ENCODE peak calls at places on chromosomes 12 and 14, in five cellular contexts. D is gastrocnemius medialis, L is upper lobe of left lung, U is heart left ventricle, C is GM12878. S is an unnamed sample.

GRCh38 chr12:128069359-128069997 is 197.5 kb upstream of the TMEM132C start:
- ATAC-seq in C (peak), D (no peak), L (peak), U (no peak), S (no peak)

GRCh38 chr12:96132819-96133218 is 61.4 kb upstream of the ELK3 start:
- ATAC-seq in L (no peak), D (no peak), U (peak), C (peak), S (no peak)

GRCh38 chr12:29208935-29209701 is 60.0 kb downstream of the FAR2 start:
- ATAC-seq in L (no peak), U (no peak), C (no peak), D (no peak), S (no peak)

GRCh38 chr14:22466520-22466919 is 122.5 kb downstream of the DAD1 start:
- ATAC-seq in L (no peak), D (no peak), C (peak), U (no peak), S (no peak)

GRCh38 chr12:2460051-2460450 is 334.7 kb upstream of the FKBP4 start:
- ATAC-seq in L (no peak), C (no peak), D (no peak), U (no peak), S (no peak)

GRCh38 chr14:105152794-105153241 is 15.8 kb downstream of the JAG2 start:
- ATAC-seq in U (peak), L (no peak), D (peak), C (no peak), S (peak)

GRCh38 chr12:110004598-110004997 is 5.4 kb downstream of the ANKRD13A start:
- ATAC-seq in U (no peak), D (no peak), L (no peak), C (peak), S (no peak)

GRCh38 chr12:104458645-104459555 is 2.2 kb downstream of the CHST11 start:
- ATAC-seq in L (no peak), D (peak), C (peak), U (no peak), S (no peak)

GRCh38 chr14:68143341-68143807 is 323.8 kb downstream of the RAD51B start:
- ATAC-seq in U (peak), L (peak), C (no peak), D (peak), S (peak)

GRCh38 chr14:102592969-102593840 is 756 bp downstream of the RCOR1 start:
- ATAC-seq in L (peak), U (no peak), D (peak), C (peak), S (peak)

GRCh38 chr12:64099430-64099829 is 122.7 kb downstream of the KICS2 start:
- ATAC-seq in D (peak), L (peak), C (no peak), U (peak), S (peak)

GRCh38 chr14:105502446-105503295 is 11.6 kb downstream of the TEDC1 start:
- ATAC-seq in D (no peak), L (no peak), U (no peak), C (no peak), S (no peak)

GRCh38 chr12:115481141-115481540 is 796.4 kb downstream of the MED13L start:
- ATAC-seq in D (no peak), C (peak), L (no peak), U (no peak), S (no peak)

GRCh38 chr14:76331328-76332011 is 44.5 kb upstream of the ESRRB start:
- ATAC-seq in L (no peak), D (no peak), U (no peak), C (no peak), S (no peak)

GRCh38 chr12:19222566-19222965 is 93.0 kb downstream of the PLEKHA5 start:
- ATAC-seq in L (no peak), C (no peak), D (no peak), U (peak), S (no peak)

GRCh38 chr14:56532546-56532945 is 47.1 kb upstream of the TMEM260 start:
- ATAC-seq in L (no peak), D (no peak), C (no peak), U (no peak), S (no peak)

GRCh38 chr12:75447695-75448393 is 32.7 kb upstream of the GLIPR1 start:
- ATAC-seq in D (no peak), U (no peak), L (no peak), C (no peak), S (no peak)

GRCh38 chr14:21087294-21088091 is 11.0 kb downstream of the ZNF219 start:
- ATAC-seq in L (peak), C (peak), D (no peak), U (peak), S (peak)

DNA sequence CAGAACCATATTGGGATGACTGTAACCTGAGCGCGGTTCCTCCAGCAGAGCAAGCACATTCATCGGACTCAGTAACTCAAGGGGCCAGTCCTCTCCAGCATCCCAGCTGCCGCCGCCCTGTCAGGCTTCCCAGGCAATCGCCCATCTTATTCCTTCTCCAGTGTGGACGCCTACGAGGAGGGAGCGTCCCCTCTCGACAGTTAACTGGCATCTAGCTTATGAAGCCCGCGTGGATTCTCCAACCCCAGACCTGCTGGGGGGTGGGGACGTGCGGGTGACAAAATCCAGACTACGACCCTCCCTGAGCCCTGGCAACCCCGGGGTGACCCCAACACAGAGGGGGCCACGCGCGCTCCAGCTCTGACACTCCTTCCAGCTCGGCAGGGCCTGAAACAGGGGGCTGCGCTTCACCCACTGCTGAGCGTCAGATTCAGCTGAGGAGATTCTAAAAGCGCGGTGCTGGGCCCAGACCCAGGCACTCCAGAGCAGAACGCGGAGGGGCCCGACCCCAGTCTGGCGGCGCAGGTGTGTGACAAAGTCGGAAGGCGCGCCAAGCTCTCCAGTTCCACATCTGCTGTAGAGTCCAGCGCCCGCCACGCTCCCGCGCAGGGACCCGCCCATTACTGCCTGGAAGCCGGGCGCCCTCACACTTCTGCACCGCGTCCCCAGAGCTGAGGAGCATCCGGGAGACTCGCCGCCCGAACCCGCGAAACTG is 43.9 kb upstream of the ESR2 start:
- ATAC-seq in U (peak), D (peak), C (peak), L (peak), S (peak)
- TF ChIP-seq POLR2A in U (no peak), D (no peak), C (peak), L (no peak), S (no peak)

DNA sequence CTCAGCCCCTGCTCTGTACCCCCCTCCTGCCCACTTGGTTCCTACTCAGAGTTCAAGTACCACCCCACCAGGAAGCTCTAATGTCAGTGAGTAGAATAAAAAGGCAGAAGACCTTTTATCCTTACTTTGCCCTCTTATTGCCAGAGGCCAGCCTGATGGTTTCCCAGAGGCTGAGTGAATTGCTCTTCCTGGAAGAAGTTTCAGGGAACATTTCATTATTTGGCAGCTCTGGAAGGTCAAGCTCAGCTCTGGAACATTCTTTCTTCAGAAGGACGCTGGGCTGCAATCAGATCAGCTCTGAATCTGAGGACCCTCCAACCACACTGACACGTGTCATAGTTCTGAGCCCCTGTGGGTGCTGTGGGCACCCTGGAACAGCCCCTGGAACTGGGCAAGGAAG is 188.9 kb downstream of the ETV6 start:
- ATAC-seq in U (no peak), C (no peak), L (no peak), D (no peak), S (peak)
- H3K4me3 ChIP-seq in U (no peak), C (no peak), L (no peak), D (no peak), S (no peak)

GRCh38 chr14:32727827-32728226 is 210.9 kb upstream of the NPAS3 start:
- ATAC-seq in C (no peak), D (no peak), U (no peak), L (no peak), S (no peak)

GRCh38 chr14:32726516-32726915 is 212.2 kb upstream of the NPAS3 start:
- ATAC-seq in L (no peak), C (no peak), D (no peak), U (no peak), S (no peak)

GRCh38 chr14:32728526-32728925 is 210.2 kb upstream of the NPAS3 start:
- ATAC-seq in D (no peak), C (no peak), U (no peak), L (no peak), S (no peak)

GRCh38 chr14:32731249-32731648 is 207.4 kb upstream of the NPAS3 start:
- ATAC-seq in D (no peak), U (no peak), L (no peak), C (no peak), S (no peak)

DNA sequence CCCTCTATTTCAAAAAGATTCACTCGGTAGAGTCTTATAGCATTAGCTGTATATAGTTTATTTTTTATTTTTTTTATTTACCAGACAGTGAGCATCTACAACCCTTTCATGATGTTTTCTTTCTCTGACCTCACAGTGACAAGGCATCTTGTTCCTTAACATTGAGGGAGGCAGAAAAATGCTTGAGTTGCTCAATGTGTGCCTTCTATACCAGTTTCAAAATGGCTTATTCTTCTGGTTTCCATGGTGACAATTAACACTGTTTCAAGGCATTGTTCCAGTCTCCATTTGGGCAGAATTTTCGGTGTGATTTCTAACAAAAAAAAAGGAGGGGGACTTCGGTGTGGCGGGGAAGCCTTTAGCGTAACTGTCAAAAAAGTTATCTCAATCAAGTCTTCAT is 209.7 kb upstream of the NPAS3 start:
- ATAC-seq in C (no peak), U (no peak), L (no peak), D (no peak), S (no peak)
- H3K27ac ChIP-seq in C (no peak), U (no peak), L (no peak), D (no peak), S (no peak)

GRCh38 chr12:94230357-94230905 is 82.1 kb downstream of the PLXNC1 start:
- ATAC-seq in C (peak), L (no peak), D (no peak), U (no peak), S (no peak)
- TF ChIP-seq POLR2A in C (no peak), L (no peak), D (no peak), U (no peak), S (no peak)

GRCh38 chr14:54621686-54622085 is 54.8 kb downstream of the SAMD4A start:
- ATAC-seq in D (no peak), L (no peak), U (no peak), C (no peak), S (no peak)
- H3K4me3 ChIP-seq in D (no peak), L (no peak), U (no peak), C (no peak), S (no peak)

GRCh38 chr14:59275668-59276067 is 87.2 kb downstream of the DAAM1 start:
- ATAC-seq in L (peak), C (peak), D (peak), U (peak), S (peak)
- H3K27ac ChIP-seq in L (no peak), C (peak), D (no peak), U (peak), S (peak)

DNA sequence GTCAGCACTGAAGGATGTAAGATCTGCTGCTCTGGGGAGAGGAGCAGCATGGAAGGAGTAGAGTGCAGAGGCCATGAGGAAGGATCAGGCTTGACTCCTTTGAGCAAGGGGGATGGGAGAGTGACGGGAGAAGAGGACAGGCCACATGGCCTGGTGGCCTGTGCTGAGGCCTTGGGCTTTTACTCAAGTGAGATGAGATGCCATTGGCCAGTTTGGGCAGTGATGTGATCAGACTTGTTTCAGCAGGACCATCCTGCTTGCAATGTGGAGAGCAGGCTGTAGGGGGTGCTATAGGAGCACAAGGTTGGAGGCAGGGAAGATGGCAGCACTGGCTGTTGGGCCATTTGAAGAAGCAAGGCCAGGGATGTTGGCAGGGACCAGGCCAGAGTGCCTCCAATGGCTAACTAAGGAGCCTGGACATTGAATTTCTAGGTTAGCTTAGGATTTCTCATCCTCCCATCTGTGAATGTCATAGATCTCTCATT is 23.6 kb downstream of the FGF23 start:
- ATAC-seq in U (peak), C (peak), L (no peak), D (no peak), S (no peak)
- TF ChIP-seq POLR2A in U (no peak), C (peak), L (no peak), D (no peak), S (no peak)

GRCh38 chr12:108635997-108636808 is 2.5 kb upstream of the SELPLG start:
- ATAC-seq in D (no peak), C (peak), L (no peak), U (no peak), S (no peak)
- H3K4me3 ChIP-seq in D (no peak), C (peak), L (no peak), U (no peak), S (no peak)

GRCh38 chr12:117387832-117388231 is 26.4 kb upstream of the NOS1 start:
- ATAC-seq in L (no peak), U (no peak), D (peak), C (no peak), S (no peak)
- H3K27ac ChIP-seq in L (no peak), U (no peak), D (peak), C (no peak), S (no peak)

DNA sequence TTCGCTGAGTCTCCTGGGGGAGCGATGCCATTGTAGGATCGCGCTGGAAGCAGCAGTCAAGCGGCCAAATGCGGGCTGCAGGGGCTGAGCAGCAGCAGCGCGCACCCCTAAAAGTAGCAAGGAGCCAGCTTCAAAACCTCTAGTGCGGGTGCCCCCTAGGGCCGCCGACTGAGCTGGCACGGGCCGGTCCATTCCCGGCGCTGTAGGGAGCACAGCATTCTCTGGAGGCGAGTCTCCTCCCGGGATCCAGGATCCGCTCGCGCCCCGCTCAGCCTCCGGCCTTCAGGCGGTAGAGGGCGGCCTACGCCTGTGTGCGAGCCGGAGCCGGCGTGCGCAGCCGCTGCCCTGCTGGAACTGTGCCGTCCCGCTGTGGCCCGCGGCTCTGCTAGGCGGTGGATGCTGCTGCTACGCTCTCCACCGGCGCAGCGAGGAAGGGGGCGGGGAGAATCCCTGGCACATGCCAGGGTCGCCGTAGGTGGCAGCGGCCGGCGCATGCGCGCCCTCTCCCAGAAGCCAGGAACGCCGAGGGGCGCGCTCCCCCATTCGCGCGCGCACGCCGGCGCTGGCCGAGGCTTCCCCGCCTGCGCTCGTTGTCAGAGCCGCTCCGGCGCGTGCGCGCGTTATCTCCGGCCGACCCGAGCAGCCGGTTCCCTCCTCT is at the start of gene FUT8:
- ATAC-seq in C (peak), D (peak), U (peak), L (peak), S (peak)
- TF ChIP-seq POLR2A in C (peak), D (peak), U (no peak), L (peak), S (peak)

S was measured in gastroesophageal sphincter.